ENCODE peak calls at places on chromosome 10, in seven cellular contexts. P, G, I, C, L, M and J are unnamed samples.

GRCh38 chr10:89814278-89814677 is 112.9 kb downstream of the KIF20B start:
- DNase-seq in P (no peak), G (no peak), I (no peak), C (no peak), L (no peak), M (no peak), J (no peak)

GRCh38 chr10:75397571-75397921 is 4.0 kb downstream of the ZNF503 start:
- DNase-seq in P (no peak), G (no peak), I (no peak), C (no peak), L (no peak), M (no peak), J (no peak)

GRCh38 chr10:115171392-115171960 is 78.3 kb downstream of the ATRNL1 start:
- DNase-seq in P (peak), G (no peak), I (no peak), C (no peak), L (peak), M (no peak), J (no peak)

GRCh38 chr10:69048103-69048502 is 39.8 kb upstream of the SRGN start:
- DNase-seq in P (no peak), G (no peak), I (no peak), C (no peak), L (peak), M (no peak), J (no peak)

GRCh38 chr10:21349912-21350286 is 175.6 kb downstream of the SKIDA1 start:
- DNase-seq in P (no peak), G (no peak), I (no peak), C (no peak), L (no peak), M (no peak), J (no peak)

GRCh38 chr10:15627617-15628196 is 92.0 kb downstream of the ITGA8 start:
- DNase-seq in P (no peak), G (no peak), I (no peak), C (no peak), L (peak), M (no peak), J (no peak)

GRCh38 chr10:35439172-35439571 is 102.9 kb downstream of the CCNY start:
- DNase-seq in P (no peak), G (no peak), I (no peak), C (no peak), L (no peak), M (no peak), J (no peak)

GRCh38 chr10:96695366-96695765 is 24.9 kb downstream of the PIK3AP1 start:
- DNase-seq in P (no peak), G (no peak), I (no peak), C (no peak), L (no peak), M (no peak), J (no peak)

GRCh38 chr10:71006497-71006896 is 118.1 kb upstream of the PCBD1 start:
- DNase-seq in P (no peak), G (no peak), I (no peak), C (no peak), L (no peak), M (no peak), J (no peak)

GRCh38 chr10:546971-547590 is 142.4 kb downstream of the DIP2C start:
- DNase-seq in P (no peak), G (no peak), I (no peak), C (no peak), L (no peak), M (no peak), J (peak)

GRCh38 chr10:33487014-33487776 is 152.7 kb upstream of the NRP1 start:
- DNase-seq in P (peak), G (no peak), I (no peak), C (no peak), L (peak), M (no peak), J (no peak)

GRCh38 chr10:11610151-11610854 is 1.1 kb downstream of the USP6NL start:
- DNase-seq in P (no peak), G (no peak), I (no peak), C (no peak), L (no peak), M (no peak), J (no peak)